ENCODE peak calls at places on chromosomes 5 and 9, in five cellular contexts. A is natural killer cell, M is hypothalamus, E is pancreas, U is NCI-H1092. V is an unnamed sample.

GRCh38 chr5:1298723-1299510 is 4.0 kb upstream of the TERT start:
- DNase-seq in A (peak; percentile 7), M (no peak), E (peak; percentile 45), U (no peak), V (no peak)

GRCh38 chr5:148960070-148960769 is 102.6 kb downstream of the SH3TC2 start:
- DNase-seq in A (no peak), M (no peak), E (no peak), U (no peak), V (no peak)

GRCh38 chr5:63398346-63398745 is 563.9 kb downstream of the HTR1A start:
- DNase-seq in A (no peak), M (no peak), E (no peak), U (no peak), V (no peak)

GRCh38 chr5:132457371-132458225 is 33.0 kb downstream of the IRF1 start:
- DNase-seq in A (peak; percentile 70), M (no peak), E (no peak), U (no peak), V (peak; percentile 88)

GRCh38 chr5:140603739-140604138 is 29.2 kb downstream of the CD14 start:
- DNase-seq in A (no peak), M (no peak), E (no peak), U (no peak), V (no peak)

GRCh38 chr5:177103523-177104253 is 17.0 kb downstream of the FGFR4 start:
- DNase-seq in A (no peak), M (no peak), E (no peak), U (no peak), V (no peak)

GRCh38 chr5:172640822-172641358 is at the start of gene NEURL1B:
- DNase-seq in A (peak; percentile 23), M (peak; percentile 75), E (peak; percentile 90), U (peak; percentile 55), V (peak; percentile 54)

GRCh38 chr9:93910598-93910997 is 44.6 kb downstream of the BARX1 start:
- DNase-seq in A (no peak), M (no peak), E (no peak), U (no peak), V (no peak)

GRCh38 chr9:96491079-96491879 is 41.3 kb downstream of the HABP4 start:
- DNase-seq in A (no peak), M (no peak), E (no peak), U (no peak), V (no peak)

GRCh38 chr5:79031481-79031867 is 38.0 kb downstream of the DMGDH start:
- DNase-seq in A (no peak), M (no peak), E (no peak), U (no peak), V (no peak)

GRCh38 chr5:74895906-74896305 is 29.7 kb upstream of the FAM169A start:
- DNase-seq in A (no peak), M (peak; percentile 60), E (peak; percentile 62), U (no peak), V (peak; percentile 85)

GRCh38 chr5:131608597-131608996 is 26.4 kb downstream of the RAPGEF6 start:
- DNase-seq in A (no peak), M (no peak), E (no peak), U (no peak), V (no peak)

GRCh38 chr5:66567474-66567873 is 28.7 kb upstream of the MAST4 start:
- DNase-seq in A (no peak), M (no peak), E (no peak), U (no peak), V (no peak)

GRCh38 chr5:126394211-126394828 is 28.9 kb upstream of the GRAMD2B start:
- DNase-seq in A (no peak), M (no peak), E (no peak), U (no peak), V (no peak)

GRCh38 chr5:945691-946541 is 53.2 kb downstream of the TRIP13 start:
- DNase-seq in A (no peak), M (no peak), E (no peak), U (peak; percentile 28), V (no peak)

GRCh38 chr9:6938447-6938846 is 180.7 kb downstream of the KDM4C start:
- DNase-seq in A (no peak), M (no peak), E (no peak), U (no peak), V (peak; percentile 87)

GRCh38 chr9:15115702-15116639 is 191.0 kb downstream of the TTC39B start:
- DNase-seq in A (no peak), M (no peak), E (no peak), U (no peak), V (no peak)

GRCh38 chr5:9905661-9906060 is 275.5 kb upstream of the TAS2R1 start:
- DNase-seq in A (no peak), M (no peak), E (no peak), U (no peak), V (peak; percentile 34)

GRCh38 chr5:125470503-125470902 is 724.1 kb upstream of the ZNF608 start:
- DNase-seq in A (no peak), M (no peak), E (no peak), U (no peak), V (no peak)

GRCh38 chr5:57841671-57842375 is 359.2 kb upstream of the ACTBL2 start:
- DNase-seq in A (no peak), M (no peak), E (no peak), U (no peak), V (peak; percentile 94)

GRCh38 chr9:134814598-134815215 is 65.9 kb upstream of the FCN2 start:
- DNase-seq in A (no peak), M (no peak), E (no peak), U (no peak), V (peak; percentile 58)

GRCh38 chr5:174840435-174840834 is 116.1 kb downstream of the MSX2 start:
- DNase-seq in A (no peak), M (no peak), E (no peak), U (no peak), V (no peak)

V was measured in cardiac fibroblast.